ENCODE peak calls at places on chromosomes 4 and X, in six cellular contexts. K is Right ventricle myocardium superior; E is cardiac muscle cell; V is tibial artery; A is neural crest cell; W is stimulated activated CD4-positive, alpha-beta T cell treated with anti-CD3 and anti-CD28 coated beads, Interleukin-2, amount 100 ng/mL, for 48 hours. C is an unnamed sample.

GRCh38 chr4:183097251-183098079 is 1.6 kb upstream of the WWC2 start:
- DNase-seq in K (peak), E (peak), W (no peak), V (peak), A (no peak), C (no peak)

GRCh38 chr4:86358176-86358701 is 1.6 kb downstream of the MAPK10 start:
- DNase-seq in E (peak), V (no peak), A (no peak), K (no peak), W (no peak), C (peak)

GRCh38 chr4:93897559-93897958 is 69.0 kb downstream of the ATOH1 start:
- DNase-seq in E (peak), W (no peak), A (no peak), K (no peak), V (no peak), C (no peak)

GRCh38 chr4:72136429-72136828 is 104.6 kb downstream of the NPFFR2 start:
- DNase-seq in A (no peak), V (no peak), W (no peak), E (no peak), K (no peak), C (no peak)

GRCh38 chr4:105840426-105841174 is 54.7 kb upstream of the NPNT start:
- DNase-seq in A (no peak), V (no peak), E (no peak), K (no peak), W (no peak), C (no peak)

GRCh38 chr4:74934016-74934821 is 1.3 kb downstream of the PARM1 start:
- DNase-seq in E (peak), A (peak), W (no peak), K (peak), V (peak), C (peak)

GRCh38 chrX:6228720-6229119 is at the start of gene NLGN4X:
- DNase-seq in A (peak), K (no peak), W (no peak), V (no peak), E (no peak), C (no peak)

GRCh38 chrX:39859991-39860861 is 237.5 kb downstream of the BCOR start:
- DNase-seq in K (peak), E (peak), A (no peak), W (peak), V (no peak), C (peak)

GRCh38 chr4:137678796-137679195 is 146.5 kb upstream of the PCDH18 start:
- DNase-seq in W (no peak), E (no peak), A (no peak), V (no peak), K (no peak), C (no peak)

GRCh38 chr4:993111-994029 is at the start of gene SLC26A1:
- DNase-seq in V (no peak), A (no peak), E (no peak), W (no peak), K (no peak), C (no peak)

GRCh38 chrX:68945603-68946228 is 116.9 kb downstream of the EFNB1 start:
- DNase-seq in K (no peak), E (peak), W (no peak), A (peak), V (no peak), C (peak)

GRCh38 chr4:188372856-188373255 is 233.6 kb downstream of the TRIML1 start:
- DNase-seq in E (no peak), V (no peak), K (no peak), W (no peak), A (no peak), C (no peak)

GRCh38 chr4:26746742-26747351 is 113.8 kb upstream of the STIM2 start:
- DNase-seq in W (peak), V (no peak), E (no peak), A (no peak), K (no peak), C (no peak)

GRCh38 chr4:25223770-25224375 is 10.0 kb upstream of the PI4K2B start:
- DNase-seq in E (peak), A (peak), V (no peak), K (no peak), W (no peak), C (peak)

GRCh38 chr4:151688003-151688784 is 72.6 kb downstream of the GATB start:
- DNase-seq in W (no peak), V (no peak), E (no peak), K (no peak), A (no peak), C (no peak)

GRCh38 chrX:54029543-54030143 is 14.6 kb downstream of the PHF8 start:
- DNase-seq in K (no peak), W (no peak), A (no peak), E (no peak), V (no peak), C (no peak)

GRCh38 chr4:82372502-82372873 is 1.3 kb downstream of the HNRNPD start:
- DNase-seq in V (no peak), E (peak), K (no peak), A (peak), W (peak), C (peak)

GRCh38 chr4:168585168-168586091 is 88.6 kb downstream of the PALLD start:
- DNase-seq in V (peak), E (peak), A (peak), K (peak), W (peak), C (peak)

GRCh38 chrX:32195611-32196010 is 1015.7 kb downstream of the DMD start:
- DNase-seq in A (no peak), V (no peak), W (no peak), K (no peak), E (no peak), C (no peak)

GRCh38 chrX:68708503-68709290 is 61.2 kb downstream of the STARD8 start:
- DNase-seq in V (no peak), W (no peak), A (no peak), E (no peak), K (no peak), C (no peak)

GRCh38 chr4:137283737-137284136 is 248.6 kb downstream of the PCDH18 start:
- DNase-seq in W (no peak), V (no peak), E (peak), K (no peak), A (no peak), C (no peak)

GRCh38 chrX:49106930-49107329 is 16.6 kb downstream of the GPKOW start:
- DNase-seq in A (peak), W (no peak), V (no peak), E (peak), K (peak), C (peak)

GRCh38 chrX:123835661-123836371 is 24.0 kb upstream of the XIAP start:
- DNase-seq in V (no peak), A (no peak), E (peak), K (no peak), W (no peak), C (no peak)

GRCh38 chr4:95516528-95517011 is 32.2 kb downstream of the UNC5C start:
- DNase-seq in V (no peak), W (no peak), E (peak), A (no peak), K (no peak), C (peak)

GRCh38 chrX:45747905-45748304 is 547.2 kb upstream of the DIPK2B start:
- DNase-seq in V (no peak), W (no peak), K (no peak), E (no peak), A (no peak), C (no peak)

GRCh38 chr4:186820371-186820990 is 96.8 kb upstream of the FAT1 start:
- DNase-seq in E (peak), K (peak), W (no peak), A (no peak), V (no peak), C (no peak)

GRCh38 chr4:71785957-71786356 is 2.1 kb upstream of the GC start:
- DNase-seq in V (no peak), E (no peak), W (no peak), A (no peak), K (no peak), C (no peak)

GRCh38 chr4:186627226-186627865 is 72.0 kb upstream of the MTNR1A start:
- DNase-seq in K (no peak), A (no peak), W (no peak), E (peak), V (no peak), C (no peak)

GRCh38 chr4:173360587-173361221 is 10.1 kb upstream of the SAP30 start:
- DNase-seq in E (peak), V (no peak), W (no peak), A (no peak), K (no peak), C (no peak)

GRCh38 chr4:96839441-96839840 is 999.5 kb downstream of the PDHA2 start:
- DNase-seq in E (no peak), V (no peak), A (no peak), W (no peak), K (no peak), C (no peak)

GRCh38 chrX:138847930-138848329 is 136.4 kb upstream of the FGF13 start:
- DNase-seq in E (peak), K (no peak), W (no peak), A (no peak), V (no peak), C (no peak)

GRCh38 chrX:119935215-119935893 is 8.2 kb downstream of the NKAP start:
- DNase-seq in V (no peak), K (no peak), W (no peak), A (no peak), E (no peak), C (no peak)

GRCh38 chrX:40010550-40011364 is 87.0 kb downstream of the BCOR start:
- DNase-seq in K (no peak), V (no peak), E (no peak), W (no peak), A (no peak), C (peak)

GRCh38 chr4:105453550-105454201 is 20.2 kb downstream of the PPA2 start:
- DNase-seq in V (no peak), A (no peak), E (no peak), W (no peak), K (no peak), C (no peak)

GRCh38 chr4:105620640-105621323 is 68.4 kb downstream of the ARHGEF38 start:
- DNase-seq in A (no peak), W (no peak), K (no peak), E (peak), V (no peak), C (peak)

GRCh38 chrX:25015486-25016360 is at the start of gene ARX:
- DNase-seq in K (no peak), A (peak), E (peak), V (no peak), W (no peak), C (peak)

GRCh38 chrX:133676344-133677122 is 261.2 kb upstream of the GPC4 start:
- DNase-seq in A (no peak), E (no peak), K (no peak), V (no peak), W (no peak), C (no peak)

C was measured in BE2C.